ENCODE peak calls at places on chromosomes 13 and 19, in five cellular contexts. C is cardiac muscle cell, R is left cardiac atrium, W is HEK293T, Y is WERI-Rb-1. O is an unnamed sample.
A peak's percentile ranks its signal among the peaks of the same experiment; 100 is the strongest.

GRCh38 chr19:19105365-19106060 is 32.8 kb downstream of the TMEM161A start:
- DNase-seq in C (peak; percentile 84), R (peak; percentile 80), W (peak; percentile 89), Y (no peak), O (no peak)

GRCh38 chr19:44747739-44748425 is 626 bp upstream of the BCL3 start:
- DNase-seq in C (peak; percentile 81), R (peak; percentile 83), W (peak; percentile 42), Y (no peak), O (no peak)

GRCh38 chr13:77915676-77916075 is 3.0 kb downstream of the EDNRB start:
- DNase-seq in C (no peak), R (no peak), W (no peak), Y (no peak), O (no peak)

GRCh38 chr13:49443327-49443688 is 556 bp downstream of the CAB39L start:
- DNase-seq in C (peak; percentile 52), R (no peak), W (peak; percentile 6), Y (no peak), O (no peak)

GRCh38 chr13:19183676-19184075 is 2.1 kb upstream of the TUBA3C start:
- DNase-seq in C (no peak), R (no peak), W (no peak), Y (no peak), O (no peak)

GRCh38 chr13:62137629-62138405 is 722.2 kb upstream of the PCDH20 start:
- DNase-seq in C (no peak), R (no peak), W (no peak), Y (no peak), O (no peak)

GRCh38 chr19:31969110-31969509 is 376.3 kb upstream of the ZNF507 start:
- DNase-seq in C (no peak), R (no peak), W (no peak), Y (no peak), O (no peak)

GRCh38 chr19:36837525-36837901 is 674 bp downstream of the ZNF790 start:
- DNase-seq in C (no peak), R (no peak), W (no peak), Y (no peak), O (no peak)

GRCh38 chr13:99281811-99282263 is 23.7 kb upstream of the GPR18 start:
- DNase-seq in C (no peak), R (peak; percentile 63), W (no peak), Y (no peak), O (peak; percentile 37)

GRCh38 chr19:10788146-10788545 is 47.9 kb downstream of the TMED1 start:
- DNase-seq in C (no peak), R (no peak), W (no peak), Y (no peak), O (no peak)

GRCh38 chr13:28537149-28537548 is 42.2 kb upstream of the FLT1 start:
- DNase-seq in C (no peak), R (no peak), W (no peak), Y (no peak), O (no peak)

GRCh38 chr13:30895773-30896172 is 10.3 kb upstream of the MEDAG start:
- DNase-seq in C (peak; percentile 95), R (peak; percentile 66), W (no peak), Y (no peak), O (no peak)

GRCh38 chr19:5200844-5201243 is 139.8 kb downstream of the PTPRS start:
- DNase-seq in C (no peak), R (no peak), W (no peak), Y (no peak), O (no peak)

GRCh38 chr13:70203661-70204229 is 95.5 kb upstream of the KLHL1 start:
- DNase-seq in C (no peak), R (no peak), W (no peak), Y (peak; percentile 5), O (no peak)

O was measured in activated T-helper 2 cell treated with anti-CD3 and anti-CD28 coated beads, Interferon-gamma antibody, Interleukin-2, Interleukin-4, amounts not matched to agents 10 μg/mL and 5 μg/mL and 100 μg/mL, durations not matched to agents 14 hours and 24 hours and 36 hours.